ENCODE peak calls at places on chromosomes 4 and X, in nine cellular contexts. F is cardiac septum; S is Right ventricle myocardium inferior; U is A549; N is stimulated activated CD4-positive, alpha-beta T cell treated with anti-CD3 and anti-CD28 coated beads, TNF-alpha, amount 100 ng/mL, for 4 hours; D is cardiac muscle cell; A is activated T-cell treated with anti-CD3 and anti-CD28 coated beads for 4 hours; X is putamen; K is neural progenitor cell. C is an unnamed sample.

GRCh38 chr4:72997409-72997808 is 72.1 kb downstream of the COX18 start:
- DNase-seq in U (no peak), D (no peak), F (no peak), K (no peak), S (no peak), N (no peak), X (no peak), A (no peak), C (no peak)

GRCh38 chrX:11446951-11447350 is 153.7 kb downstream of the AMELX start:
- DNase-seq in N (no peak), F (no peak), A (no peak), U (no peak), D (no peak), K (no peak), S (no peak), X (no peak), C (no peak)

GRCh38 chrX:104918122-104918521 is 302.4 kb downstream of the TEX13A start:
- DNase-seq in X (no peak), U (no peak), F (no peak), N (no peak), D (no peak), K (no peak), A (no peak), S (no peak), C (no peak)

GRCh38 chr4:60201052-60201673 is 999.0 kb upstream of the ADGRL3 start:
- DNase-seq in N (no peak), S (no peak), F (no peak), K (peak; percentile 66), U (no peak), D (peak; percentile 80), X (peak; percentile 50), A (peak; percentile 1), C (no peak)

GRCh38 chr4:156038772-156039171 is 85.1 kb upstream of the CTSO start:
- DNase-seq in N (no peak), S (no peak), D (no peak), F (no peak), X (no peak), A (no peak), U (no peak), K (no peak), C (no peak)

GRCh38 chr4:157128395-157128794 is 52.4 kb downstream of the GLRB start:
- DNase-seq in K (no peak), S (no peak), X (peak; percentile 7), D (peak; percentile 15), A (no peak), N (no peak), U (no peak), F (no peak), C (no peak)

GRCh38 chr4:122334828-122335227 is 44.0 kb upstream of the ADAD1 start:
- DNase-seq in S (no peak), X (no peak), D (no peak), A (no peak), N (no peak), U (no peak), K (no peak), F (no peak), C (no peak)

GRCh38 chrX:37349131-37350033 is at the start of gene PRRG1:
- DNase-seq in S (peak; percentile 79), A (no peak), N (no peak), U (peak; percentile 42), X (peak; percentile 82), F (peak; percentile 88), K (peak; percentile 96), D (peak; percentile 94), C (no peak)

C was measured in stimulated activated CD8-positive, alpha-beta memory T cell treated with anti-CD3 and anti-CD28 coated beads, Interleukin-7, amount 100 ng/mL, for 4 hours.